ENCODE peak calls at places on chromosomes 16 and 17, in eight cellular contexts. C, I, D, M, V, J, W and L are unnamed samples.

GRCh38 chr17:77888242-77889134 is 70.0 kb upstream of the TNRC6C start:
- DNase-seq in I (no peak), C (no peak), J (no peak), V (no peak), W (no peak), M (no peak), D (no peak), L (no peak)

GRCh38 chr17:77735341-77736206 is 222.9 kb upstream of the TNRC6C start:
- DNase-seq in C (peak), I (no peak), W (peak), D (peak), J (peak), M (no peak), V (peak), L (peak)

GRCh38 chr17:48734328-48735056 is 5.9 kb upstream of the HOXB13 start:
- DNase-seq in D (no peak), J (no peak), I (no peak), M (no peak), W (no peak), V (no peak), C (no peak), L (no peak)

GRCh38 chr16:46830417-46830901 is 521 bp downstream of the C16orf87 start:
- DNase-seq in C (no peak), W (no peak), J (peak), V (peak), D (peak), M (no peak), I (peak), L (no peak)

GRCh38 chr17:79659376-79659775 is 48.5 kb upstream of the RBFOX3 start:
- DNase-seq in M (no peak), J (no peak), C (no peak), I (no peak), V (no peak), D (no peak), W (no peak), L (no peak)

GRCh38 chr17:77381185-77381700 is 240.5 kb downstream of the SEC14L1 start:
- DNase-seq in D (no peak), C (no peak), J (no peak), V (no peak), W (no peak), I (no peak), M (no peak), L (no peak)

GRCh38 chr17:80990921-80991644 is 558 bp upstream of the CHMP6 start:
- DNase-seq in D (no peak), M (no peak), I (no peak), J (no peak), W (no peak), V (no peak), C (no peak), L (no peak)

GRCh38 chr17:47785538-47786123 is 36.0 kb downstream of the OSBPL7 start:
- DNase-seq in V (no peak), I (no peak), C (no peak), W (no peak), D (no peak), M (no peak), J (no peak), L (no peak)

GRCh38 chr17:2517539-2517938 is 5.9 kb upstream of the METTL16 start:
- DNase-seq in J (no peak), D (no peak), W (no peak), V (no peak), I (no peak), M (no peak), C (no peak), L (no peak)

GRCh38 chr17:4903051-4903818 is at the start of gene CHRNE:
- DNase-seq in J (peak), D (peak), I (peak), V (peak), M (peak), C (no peak), W (peak), L (peak)

GRCh38 chr16:57446530-57447141 is 549 bp downstream of the CIAPIN1 start:
- DNase-seq in I (peak), J (peak), W (no peak), M (no peak), V (peak), C (no peak), D (peak), L (no peak)

GRCh38 chr17:82127704-82128103 is 29.7 kb upstream of the FASN start:
- DNase-seq in J (no peak), V (no peak), W (no peak), M (no peak), C (no peak), D (no peak), I (no peak), L (no peak)

GRCh38 chr16:1290860-1291575 is 18.4 kb upstream of the UBE2I start:
- DNase-seq in W (no peak), M (no peak), V (no peak), D (no peak), I (no peak), J (no peak), C (no peak), L (no peak)

GRCh38 chr17:40180694-40181093 is 3.4 kb downstream of the RAPGEFL1 start:
- DNase-seq in J (peak), I (no peak), M (no peak), D (no peak), V (no peak), W (no peak), C (no peak), L (no peak)

GRCh38 chr16:15513169-15513568 is 78.8 kb downstream of the BMERB1 start:
- DNase-seq in J (no peak), M (no peak), C (no peak), D (no peak), V (no peak), W (no peak), I (no peak), L (no peak)

GRCh38 chr17:76385892-76386786 is 1.7 kb downstream of the SPHK1 start:
- DNase-seq in C (no peak), W (peak), D (peak), J (peak), M (no peak), V (peak), I (peak), L (peak)

GRCh38 chr16:77289331-77289809 is 90.2 kb downstream of the SYCE1L start:
- DNase-seq in V (no peak), J (no peak), W (peak), C (no peak), I (no peak), D (peak), M (no peak), L (no peak)

GRCh38 chr17:70375406-70375805 is 206.1 kb downstream of the KCNJ2 start:
- DNase-seq in J (no peak), I (no peak), M (no peak), D (no peak), W (no peak), C (no peak), V (peak), L (no peak)

GRCh38 chr17:30344283-30345088 is 10.6 kb upstream of the TMIGD1 start:
- DNase-seq in W (peak), V (peak), I (peak), M (peak), C (no peak), D (no peak), J (peak), L (peak)

GRCh38 chr17:82446649-82447048 is 3.9 kb downstream of the CYBC1 start:
- DNase-seq in M (no peak), I (no peak), C (no peak), D (peak), W (no peak), J (no peak), V (no peak), L (no peak)

GRCh38 chr16:88296437-88297177 is 86.2 kb upstream of the ZNF469 start:
- DNase-seq in M (no peak), J (no peak), V (no peak), C (no peak), D (no peak), I (no peak), W (no peak), L (no peak)

GRCh38 chr16:12453832-12454231 is 349.9 kb downstream of the CPPED1 start:
- DNase-seq in M (no peak), V (no peak), I (no peak), J (no peak), C (no peak), W (no peak), D (no peak), L (no peak)

GRCh38 chr16:70432800-70433455 is 6.0 kb downstream of the ST3GAL2 start:
- DNase-seq in J (no peak), M (no peak), D (peak), I (peak), W (no peak), V (no peak), C (no peak), L (no peak)

GRCh38 chr17:21288581-21289017 is 4.1 kb downstream of the MAP2K3 start:
- DNase-seq in J (no peak), W (peak), V (no peak), C (no peak), D (no peak), I (peak), M (no peak), L (no peak)

GRCh38 chr17:72920513-72920912 is 172.0 kb downstream of the SLC39A11 start:
- DNase-seq in D (no peak), J (no peak), C (no peak), M (no peak), I (no peak), V (no peak), W (no peak), L (no peak)

GRCh38 chr17:44587339-44587738 is 30.1 kb downstream of the FZD2 start:
- DNase-seq in J (peak), V (no peak), C (no peak), M (peak), W (peak), I (no peak), D (peak), L (no peak)

GRCh38 chr16:69017036-69017783 is 88.2 kb upstream of the HAS3 start:
- DNase-seq in I (no peak), M (no peak), V (no peak), W (no peak), C (no peak), J (no peak), D (peak), L (no peak)

GRCh38 chr16:29662729-29663019 is 373 bp upstream of the SPN start:
- DNase-seq in C (no peak), M (no peak), I (peak), D (no peak), W (no peak), V (no peak), J (peak), L (no peak)

GRCh38 chr17:62859146-62859545 is 51.0 kb upstream of the MARCHF10 start:
- DNase-seq in V (no peak), J (no peak), W (no peak), C (no peak), I (no peak), M (peak), D (no peak), L (no peak)

GRCh38 chr17:82228842-82229685 is at the start of gene SLC16A3:
- DNase-seq in I (peak), W (no peak), M (no peak), C (no peak), J (peak), D (peak), V (peak), L (peak)

GRCh38 chr17:17220529-17220928 is 14.4 kb upstream of the PLD6 start:
- DNase-seq in D (no peak), C (peak), J (no peak), W (no peak), M (no peak), I (no peak), V (no peak), L (no peak)

GRCh38 chr16:57270221-57271062 is 14.0 kb downstream of the PLLP start:
- DNase-seq in M (no peak), V (no peak), D (no peak), W (no peak), C (no peak), J (no peak), I (no peak), L (no peak)

GRCh38 chr16:17784073-17784472 is 313.3 kb upstream of the XYLT1 start:
- DNase-seq in W (peak), V (no peak), J (no peak), C (no peak), D (peak), I (no peak), M (no peak), L (no peak)

GRCh38 chr16:50021509-50021908 is 3.5 kb upstream of the CNEP1R1 start:
- DNase-seq in C (no peak), V (peak), W (peak), D (peak), J (no peak), M (no peak), I (peak), L (no peak)